ENCODE peak calls at places on chromosomes 16 and 17, in five cellular contexts. B is left kidney, X is NCI-H510A, P is occipital lobe, N is T-helper 2 cell. Y is an unnamed sample.

GRCh38 chr17:78925662-78926555 is 722 bp upstream of the TIMP2 start:
- DNase-seq in B (peak; percentile 78), X (no peak), P (peak; percentile 24), N (no peak), Y (peak; percentile 60)

GRCh38 chr16:85133290-85133599 is 21.0 kb upstream of the CIBAR2 start:
- DNase-seq in B (no peak), X (no peak), P (no peak), N (no peak), Y (no peak)

GRCh38 chr17:13513039-13513405 is 88.7 kb downstream of the HS3ST3A1 start:
- DNase-seq in B (peak; percentile 50), X (no peak), P (no peak), N (no peak), Y (no peak)

GRCh38 chr16:89697616-89698331 is 3.7 kb downstream of the SPATA2L start:
- DNase-seq in B (no peak), X (no peak), P (no peak), N (no peak), Y (no peak)

GRCh38 chr16:22315979-22316378 is 18.8 kb downstream of the POLR3E start:
- DNase-seq in B (no peak), X (no peak), P (no peak), N (no peak), Y (no peak)

GRCh38 chr17:82316651-82317393 is 586 bp downstream of the CD7 start:
- DNase-seq in B (no peak), X (no peak), P (no peak), N (no peak), Y (no peak)

GRCh38 chr17:42288985-42289862 is 926 bp downstream of the STAT5A start:
- DNase-seq in B (no peak), X (peak; percentile 34), P (no peak), N (peak; percentile 41), Y (no peak)

GRCh38 chr16:61210039-61210438 is 826.2 kb downstream of the CDH8 start:
- DNase-seq in B (no peak), X (no peak), P (no peak), N (no peak), Y (no peak)

GRCh38 chr16:84520778-84521770 is 16.6 kb upstream of the MEAK7 start:
- DNase-seq in B (peak; percentile 69), X (peak; percentile 100), P (no peak), N (no peak), Y (no peak)

GRCh38 chr16:81551141-81551808 is 106.7 kb downstream of the CMIP start:
- DNase-seq in B (no peak), X (no peak), P (no peak), N (no peak), Y (no peak)

GRCh38 chr17:79031996-79032875 is 8.3 kb downstream of the C1QTNF1 start:
- DNase-seq in B (no peak), X (no peak), P (no peak), N (no peak), Y (no peak)

GRCh38 chr16:53111078-53111776 is 56.4 kb downstream of the CHD9 start:
- DNase-seq in B (no peak), X (no peak), P (no peak), N (no peak), Y (no peak)